ENCODE peak calls at places on chromosomes 13 and 19, in four cellular contexts. D, Y, P and V are unnamed samples.
A peak's percentile ranks its signal among the peaks of the same experiment; 100 is the strongest.

GRCh38 chr19:30070970-30071632 is 129.1 kb downstream of the URI1 start:
- DNase-seq in D (no peak), Y (no peak), P (no peak), V (no peak)

GRCh38 chr13:50033696-50034095 is 18.5 kb downstream of the KCNRG start:
- DNase-seq in D (no peak), P (no peak), Y (no peak), V (no peak)

GRCh38 chr13:31090921-31091624 is 70.6 kb downstream of the HSPH1 start:
- DNase-seq in Y (no peak), D (no peak), P (no peak), V (no peak)

GRCh38 chr13:42708391-42708790 is 73.0 kb upstream of the FAM216B start:
- DNase-seq in D (no peak), P (no peak), Y (no peak), V (no peak)

GRCh38 chr13:95233026-95233635 is 68.1 kb downstream of the ABCC4 start:
- DNase-seq in D (no peak), P (no peak), Y (no peak), V (no peak)

GRCh38 chr19:58330458-58330857 is 3.7 kb downstream of the ZSCAN22 start:
- DNase-seq in P (no peak), Y (no peak), D (no peak), V (no peak)

GRCh38 chr13:35768551-35768950 is 292.1 kb upstream of the MAB21L1 start:
- DNase-seq in Y (no peak), P (no peak), D (no peak), V (no peak)

GRCh38 chr13:50334092-50334778 is 319.0 kb downstream of the KCNRG start:
- DNase-seq in P (no peak), Y (no peak), D (no peak), V (no peak)

GRCh38 chr19:46131485-46132143 is 7.1 kb upstream of the IGFL3 start:
- DNase-seq in P (no peak), D (no peak), Y (no peak), V (no peak)

GRCh38 chr13:46010148-46010547 is 42.4 kb downstream of the ZC3H13 start:
- DNase-seq in D (no peak), P (no peak), Y (no peak), V (no peak)

GRCh38 chr13:113860579-113861432 is 3.1 kb downstream of the GAS6 start:
- DNase-seq in D (no peak), Y (no peak), P (no peak), V (no peak)

GRCh38 chr13:48155850-48156249 is 60.9 kb upstream of the MED4 start:
- DNase-seq in D (no peak), Y (no peak), P (peak; percentile 31), V (no peak)